ENCODE peak calls at places on chromosomes 6 and 20, in six cellular contexts. C, K, J, D, S and X are unnamed samples.
A peak's percentile ranks its signal among the peaks of the same experiment; 100 is the strongest.

GRCh38 chr20:41030536-41031242 is 2.1 kb downstream of the TOP1 start:
- DNase-seq in K (no peak), D (no peak), J (no peak), S (peak; percentile 24), C (no peak), X (peak; percentile 24)

GRCh38 chr6:13063300-13063918 is 264.9 kb downstream of the TBC1D7 start:
- DNase-seq in J (no peak), S (no peak), C (no peak), D (no peak), K (no peak), X (no peak)

GRCh38 chr6:24125980-24126379 is at the start of gene NRSN1:
- DNase-seq in J (no peak), K (no peak), C (no peak), S (peak; percentile 33), D (peak; percentile 59), X (no peak)

GRCh38 chr20:3543901-3544507 is 73.2 kb downstream of the ATRN start:
- DNase-seq in J (no peak), C (no peak), K (no peak), S (peak; percentile 78), D (no peak), X (no peak)

GRCh38 chr6:41758641-41759035 is 11.4 kb upstream of the PGC start:
- DNase-seq in K (no peak), C (no peak), D (no peak), S (no peak), J (no peak), X (no peak)

GRCh38 chr6:56515081-56515905 is 127.4 kb downstream of the DST start:
- DNase-seq in D (no peak), J (no peak), C (no peak), K (no peak), S (peak; percentile 37), X (no peak)

GRCh38 chr20:25052255-25053206 is 5.4 kb downstream of the ACSS1 start:
- DNase-seq in D (no peak), K (no peak), J (no peak), C (no peak), S (no peak), X (no peak)

GRCh38 chr6:32825966-32826365 is 9.2 kb upstream of the HLA-DOB start:
- DNase-seq in S (peak; percentile 55), K (no peak), C (no peak), J (peak; percentile 29), D (no peak), X (peak; percentile 48)

GRCh38 chr6:169864148-169865030 is 113.0 kb downstream of the ERMARD start:
- DNase-seq in J (no peak), K (no peak), C (no peak), D (no peak), S (no peak), X (no peak)

GRCh38 chr6:108798672-108799355 is 49.4 kb upstream of the ARMC2 start:
- DNase-seq in J (peak; percentile 47), D (no peak), S (no peak), C (no peak), K (no peak), X (peak; percentile 49)

GRCh38 chr20:11274137-11274536 is 600.3 kb upstream of the JAG1 start:
- DNase-seq in D (peak; percentile 3), K (peak; percentile 90), J (peak; percentile 59), S (peak; percentile 75), C (no peak), X (peak; percentile 74)

GRCh38 chr6:111263837-111264236 is 176.5 kb downstream of the SLC16A10 start:
- DNase-seq in D (peak; percentile 71), K (no peak), S (no peak), J (peak; percentile 75), C (no peak), X (peak; percentile 49)

GRCh38 chr6:32116674-32117073 is 7.5 kb upstream of the TNXB start:
- DNase-seq in C (no peak), K (peak; percentile 51), S (peak; percentile 44), J (peak; percentile 44), D (peak; percentile 74), X (no peak)

GRCh38 chr20:47818996-47819609 is 33.8 kb upstream of the SULF2 start:
- DNase-seq in D (no peak), C (no peak), S (no peak), K (no peak), J (no peak), X (no peak)

GRCh38 chr6:108868551-108869145 is 20.4 kb downstream of the ARMC2 start:
- DNase-seq in S (no peak), K (no peak), J (no peak), D (no peak), C (no peak), X (no peak)

GRCh38 chr6:1560281-1561058 is 49.2 kb upstream of the FOXC1 start:
- DNase-seq in S (no peak), C (no peak), K (no peak), D (no peak), J (no peak), X (no peak)

GRCh38 chr20:59403261-59403961 is 103.0 kb downstream of the EDN3 start:
- DNase-seq in S (no peak), J (peak; percentile 72), K (peak; percentile 75), D (peak; percentile 87), C (no peak), X (peak; percentile 16)

DNA sequence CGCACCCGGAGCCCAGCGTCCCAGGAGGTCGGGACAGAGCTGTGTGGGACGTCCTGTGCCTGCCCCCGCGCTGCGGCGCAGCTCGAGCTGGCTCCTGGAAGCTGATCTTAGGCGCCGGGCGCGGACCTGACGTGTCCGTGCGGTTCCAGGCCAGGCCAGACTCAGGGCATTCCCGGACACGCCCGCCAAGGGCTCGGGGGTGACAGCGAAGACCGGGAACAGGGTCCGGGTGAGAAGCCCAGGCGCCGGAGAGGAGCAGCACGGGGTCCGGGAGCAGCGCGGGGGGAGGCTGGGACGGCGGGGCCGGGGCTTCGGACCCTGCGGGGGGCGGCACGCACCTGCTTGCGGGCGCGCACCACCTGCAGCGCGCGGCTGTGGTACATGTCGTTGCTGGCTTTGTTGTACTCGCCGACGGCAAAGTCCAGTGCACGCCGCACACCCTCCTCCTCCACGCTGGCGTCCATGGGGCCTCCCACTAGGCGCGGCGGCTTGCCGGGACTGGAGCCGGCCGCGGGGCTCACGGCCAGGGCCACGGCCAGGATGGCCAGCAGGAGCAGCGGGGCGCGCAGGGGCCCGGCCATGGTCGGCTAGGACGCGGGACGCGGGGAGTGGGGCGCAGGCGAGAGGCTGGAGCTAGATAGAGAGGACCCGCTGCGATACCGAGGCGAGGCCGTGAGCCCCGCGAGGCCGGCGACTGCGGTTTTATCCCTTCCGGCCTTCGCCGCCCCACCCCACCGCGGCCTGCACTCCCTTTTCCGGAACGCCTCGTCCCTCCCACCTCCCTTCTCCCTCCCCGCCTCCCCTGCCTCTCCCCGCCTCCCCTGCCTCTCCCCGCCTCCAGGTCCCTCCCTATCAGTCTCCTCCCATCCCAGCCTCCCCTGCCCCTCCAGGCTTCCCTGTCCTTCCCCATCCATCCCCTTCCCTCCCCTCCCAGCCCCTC is at the start of gene CST3:
- DNase-seq in C (no peak), J (peak; percentile 92), D (peak; percentile 91), K (peak; percentile 97), S (peak; percentile 87), X (peak; percentile 76)
- TF ChIP-seq MYC in C (no peak), J (peak; percentile 55), D (no peak), K (peak; percentile 30), S (peak; percentile 95), X (no peak)

GRCh38 chr6:35426074-35426473 is 26.1 kb upstream of the FANCE start:
- DNase-seq in S (no peak), C (no peak), J (peak; percentile 65), K (no peak), D (no peak), X (peak; percentile 56)
- TF ChIP-seq MYC in S (no peak), C (no peak), J (no peak), K (no peak), D (no peak), X (no peak)

GRCh38 chr6:113564401-113565161 is 292.6 kb upstream of the MARCKS start:
- DNase-seq in C (no peak), K (no peak), D (no peak), J (peak; percentile 12), S (peak; percentile 74), X (peak; percentile 56)
- TF ChIP-seq MYC in C (no peak), K (no peak), D (no peak), J (no peak), S (peak; percentile 71), X (no peak)

GRCh38 chr6:43575105-43575771 is 600 bp downstream of the XPO5 start:
- DNase-seq in D (peak; percentile 64), J (peak; percentile 68), K (peak; percentile 21), S (peak; percentile 40), C (no peak), X (peak; percentile 53)
- TF ChIP-seq MYC in D (peak; percentile 95), J (peak; percentile 39), K (no peak), S (no peak), C (no peak), X (peak; percentile 52)

GRCh38 chr6:135600931-135601330 is 103.4 kb upstream of the AHI1 start:
- DNase-seq in J (no peak), K (no peak), C (no peak), D (no peak), S (no peak), X (no peak)

GRCh38 chr6:135604035-135604865 is 106.7 kb upstream of the AHI1 start:
- DNase-seq in K (no peak), J (no peak), S (no peak), D (no peak), C (no peak), X (no peak)

GRCh38 chr6:135603249-135603648 is 105.7 kb upstream of the AHI1 start:
- DNase-seq in S (no peak), J (no peak), D (no peak), C (no peak), K (no peak), X (no peak)

GRCh38 chr6:135601857-135602256 is 104.3 kb upstream of the AHI1 start:
- DNase-seq in D (no peak), C (no peak), J (no peak), S (no peak), K (no peak), X (no peak)

DNA sequence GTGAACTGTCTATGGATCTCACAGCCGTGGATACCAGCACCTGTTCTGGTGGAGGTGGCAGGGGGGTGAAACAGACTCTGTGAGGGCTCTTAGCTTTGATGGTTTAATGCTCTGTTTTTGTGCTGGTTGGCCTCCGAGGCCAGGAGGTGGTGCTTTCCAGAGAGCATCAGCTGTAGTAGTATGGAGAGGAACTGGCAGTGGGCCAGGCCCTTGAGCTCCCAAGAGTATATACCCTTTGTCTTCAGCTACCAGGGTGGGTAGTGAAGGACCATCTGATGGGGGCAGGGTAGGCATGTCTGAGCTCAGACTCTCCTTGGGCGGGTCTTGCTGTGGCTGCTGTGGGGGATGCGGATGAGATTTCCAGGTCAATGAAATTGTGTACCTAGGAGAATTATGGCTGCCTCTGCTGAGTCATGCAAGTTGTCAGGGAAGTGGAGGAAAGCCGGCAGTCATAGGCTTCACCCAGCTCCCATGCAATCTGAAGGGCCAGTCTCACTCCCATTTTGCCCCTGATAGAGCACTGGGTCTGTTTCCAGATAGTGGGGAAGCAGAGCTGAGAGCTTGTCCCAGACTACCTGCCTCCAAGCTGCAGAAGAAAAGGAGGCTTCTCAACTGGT is 102.7 kb upstream of the AHI1 start:
- DNase-seq in C (no peak), K (no peak), J (no peak), D (no peak), S (no peak), X (no peak)
- TF ChIP-seq MYC in C (no peak), K (no peak), J (no peak), D (no peak), S (no peak), X (no peak)